ENCODE peak calls at places on chromosomes 6 and 20, in nine cellular contexts. L, F, S, V, U, B, M, Q and A are unnamed samples.

GRCh38 chr6:36340671-36341454 is 4.2 kb upstream of the BNIP5 start:
- DNase-seq in L (peak; percentile 80), F (peak; percentile 17), S (peak; percentile 56), V (peak; percentile 26), U (peak; percentile 89), B (peak; percentile 73), M (peak; percentile 86), Q (peak; percentile 36), A (peak; percentile 77)

GRCh38 chr6:150891886-150892485 is 26.5 kb downstream of the MTHFD1L start:
- DNase-seq in L (peak; percentile 89), F (peak; percentile 24), S (peak; percentile 82), V (peak; percentile 10), U (peak; percentile 62), B (peak; percentile 75), M (peak; percentile 74), Q (peak; percentile 44), A (peak; percentile 62)

GRCh38 chr6:133017581-133017980 is 203.2 kb downstream of the RPS12 start:
- DNase-seq in L (no peak), F (no peak), S (peak; percentile 88), V (no peak), U (no peak), B (no peak), M (no peak), Q (no peak), A (no peak)

GRCh38 chr6:155510879-155511278 is 55.2 kb upstream of the NOX3 start:
- DNase-seq in L (no peak), F (no peak), S (no peak), V (no peak), U (no peak), B (no peak), M (no peak), Q (no peak), A (no peak)

GRCh38 chr6:167580512-167580911 is 246.2 kb upstream of the AFDN start:
- DNase-seq in L (peak; percentile 58), F (no peak), S (no peak), V (no peak), U (no peak), B (no peak), M (no peak), Q (no peak), A (no peak)

GRCh38 chr6:56720882-56721281 is 78.2 kb upstream of the DST start:
- DNase-seq in L (no peak), F (no peak), S (no peak), V (no peak), U (no peak), B (no peak), M (no peak), Q (no peak), A (peak; percentile 51)

GRCh38 chr20:15889073-15889923 is 684.0 kb downstream of the KIF16B start:
- DNase-seq in L (no peak), F (no peak), S (no peak), V (no peak), U (no peak), B (no peak), M (no peak), Q (no peak), A (peak; percentile 87)

GRCh38 chr6:161349886-161350285 is 76.0 kb upstream of the AGPAT4 start:
- DNase-seq in L (no peak), F (no peak), S (no peak), V (no peak), U (no peak), B (no peak), M (no peak), Q (no peak), A (no peak)

GRCh38 chr6:126721581-126722145 is 381.7 kb downstream of the CENPW start:
- DNase-seq in L (no peak), F (no peak), S (peak; percentile 89), V (no peak), U (peak; percentile 67), B (no peak), M (no peak), Q (no peak), A (no peak)

GRCh38 chr20:53859684-53860083 is 210.7 kb downstream of the BCAS1 start:
- DNase-seq in L (peak; percentile 63), F (no peak), S (no peak), V (no peak), U (no peak), B (no peak), M (no peak), Q (no peak), A (no peak)

GRCh38 chr6:93624408-93624807 is 205.0 kb upstream of the EPHA7 start:
- DNase-seq in L (no peak), F (no peak), S (no peak), V (peak; percentile 38), U (no peak), B (no peak), M (peak; percentile 37), Q (no peak), A (peak; percentile 18)

GRCh38 chr6:81772741-81773140 is 20.3 kb upstream of the TENT5A start:
- DNase-seq in L (no peak), F (no peak), S (peak; percentile 84), V (no peak), U (peak; percentile 70), B (no peak), M (no peak), Q (no peak), A (no peak)

GRCh38 chr20:53752583-53752970 is 158.9 kb upstream of the ZNF217 start:
- DNase-seq in L (no peak), F (no peak), S (no peak), V (no peak), U (no peak), B (no peak), M (no peak), Q (no peak), A (no peak)